ENCODE peak calls at places on chromosomes 5 and 9, in four cellular contexts. A, S, F and L are unnamed samples.
A peak's percentile ranks its signal among the peaks of the same experiment; 100 is the strongest.

GRCh38 chr9:35675732-35676392 is 2.1 kb downstream of the CA9 start:
- DNase-seq in A (no peak), S (no peak), F (no peak), L (no peak)

GRCh38 chr5:168111433-168111832 is 180.0 kb upstream of the WWC1 start:
- DNase-seq in F (no peak), A (no peak), S (no peak), L (no peak)

GRCh38 chr9:92734931-92735906 is 29.4 kb downstream of the BICD2 start:
- DNase-seq in A (no peak), F (no peak), S (no peak), L (no peak)

GRCh38 chr9:115015018-115015635 is 84.7 kb upstream of the TNFSF8 start:
- DNase-seq in F (peak; percentile 64), A (peak; percentile 23), S (peak; percentile 7), L (peak; percentile 64)

GRCh38 chr5:132500244-132500930 is 9.8 kb upstream of the IRF1 start:
- DNase-seq in F (no peak), S (no peak), A (no peak), L (no peak)

GRCh38 chr5:6291961-6292360 is 86.4 kb downstream of the MED10 start:
- DNase-seq in S (peak; percentile 38), A (no peak), F (no peak), L (peak; percentile 18)

GRCh38 chr5:179129607-179130071 is 69.5 kb downstream of the ZNF354C start:
- DNase-seq in S (no peak), F (no peak), A (no peak), L (no peak)

GRCh38 chr9:117400131-117400530 is 14.7 kb downstream of the ASTN2 start:
- DNase-seq in F (no peak), A (no peak), S (no peak), L (no peak)

GRCh38 chr5:159458217-159458711 is 128.0 kb upstream of the IL12B start:
- DNase-seq in F (no peak), S (no peak), A (no peak), L (no peak)

GRCh38 chr9:127950513-127951210 is 13.0 kb upstream of the DPM2 start:
- DNase-seq in S (peak; percentile 98), A (no peak), F (no peak), L (no peak)

GRCh38 chr9:127953768-127954505 is 16.3 kb upstream of the DPM2 start:
- DNase-seq in F (no peak), A (no peak), S (no peak), L (no peak)

GRCh38 chr9:127958728-127959127 is 21.1 kb upstream of the DPM2 start:
- DNase-seq in F (no peak), S (no peak), A (no peak), L (no peak)

GRCh38 chr9:127955294-127956015 is 17.8 kb upstream of the DPM2 start:
- DNase-seq in A (peak; percentile 85), S (peak; percentile 93), F (peak; percentile 43), L (peak; percentile 89)

GRCh38 chr9:127954831-127955293 is 17.2 kb upstream of the DPM2 start:
- DNase-seq in S (no peak), A (no peak), F (no peak), L (no peak)
- TF ChIP-seq MAZ in S (no peak), A (no peak), F (no peak), L (no peak)

GRCh38 chr9:94153905-94154304 is 69.6 kb downstream of the PTPDC1 start:
- DNase-seq in S (no peak), F (no peak), A (no peak), L (no peak)
- TF ChIP-seq CEBPB in S (no peak), F (no peak), A (no peak), L (no peak)

GRCh38 chr9:137275937-137276756 is 1.4 kb upstream of the TOR4A start:
- DNase-seq in S (no peak), F (no peak), A (no peak), L (no peak)

GRCh38 chr9:137278061-137278912 is 761 bp downstream of the TOR4A start:
- DNase-seq in A (peak; percentile 66), S (no peak), F (no peak), L (no peak)

GRCh38 chr9:137276757-137277328 is 683 bp upstream of the TOR4A start:
- DNase-seq in S (peak; percentile 76), F (peak; percentile 38), A (peak; percentile 89), L (no peak)

GRCh38 chr9:137278913-137279711 is 1.6 kb downstream of the TOR4A start:
- DNase-seq in A (no peak), S (no peak), F (no peak), L (no peak)

DNA sequence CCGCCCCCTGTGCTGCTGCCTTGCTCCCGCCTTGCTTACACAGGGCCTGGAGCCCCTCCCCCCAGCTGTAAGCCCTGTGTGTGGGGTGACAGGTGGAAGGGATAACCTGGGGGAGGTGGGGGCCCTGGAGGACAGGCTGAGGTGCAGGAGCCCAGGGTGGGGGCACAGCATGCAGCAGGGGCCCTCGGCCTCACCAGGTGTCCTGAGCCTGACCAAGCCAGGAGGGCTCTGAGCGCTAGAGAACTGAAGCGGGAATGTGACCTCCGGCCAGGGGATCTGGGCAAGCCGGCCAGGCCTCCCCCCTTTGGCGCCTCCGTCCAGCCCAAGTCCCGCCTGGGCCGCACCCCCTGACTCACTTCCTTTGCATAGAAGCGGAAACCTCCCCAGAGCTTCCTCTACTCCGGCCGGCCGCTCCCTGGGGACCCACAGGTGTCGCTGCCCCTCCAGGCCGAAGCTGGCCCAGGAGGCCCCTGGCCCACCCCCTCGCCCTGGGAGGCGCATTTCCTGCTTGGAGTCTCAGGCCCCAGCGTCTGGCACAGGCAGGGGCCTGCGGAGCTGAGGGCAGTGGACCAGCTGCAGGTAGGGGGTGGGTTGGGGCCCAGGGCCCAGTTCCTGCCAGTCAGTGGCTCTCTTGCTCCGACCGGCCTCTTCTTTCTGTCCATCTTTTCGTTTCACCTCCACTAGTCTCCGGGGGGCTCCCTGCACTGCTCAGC is at the start of gene TOR4A:
- DNase-seq in S (peak; percentile 94), F (peak; percentile 86), A (peak; percentile 94), L (peak; percentile 92)
- TF ChIP-seq MAZ in S (peak; percentile 61), F (no peak), A (peak; percentile 96), L (no peak)

GRCh38 chr9:18692240-18692639 is 218.3 kb downstream of the ADAMTSL1 start:
- DNase-seq in F (no peak), A (no peak), S (no peak), L (no peak)
- TF ChIP-seq CEBPB in F (no peak), A (no peak), S (no peak), L (no peak)

GRCh38 chr9:81519816-81520215 is 169.5 kb downstream of the TLE1 start:
- DNase-seq in F (peak; percentile 13), S (no peak), A (no peak), L (no peak)

GRCh38 chr9:81517954-81518353 is 171.4 kb downstream of the TLE1 start:
- DNase-seq in S (no peak), A (no peak), F (no peak), L (no peak)

GRCh38 chr9:81521892-81522291 is 167.5 kb downstream of the TLE1 start:
- DNase-seq in A (no peak), S (peak; percentile 57), F (no peak), L (no peak)

GRCh38 chr9:81526587-81526986 is 162.8 kb downstream of the TLE1 start:
- DNase-seq in A (no peak), F (peak; percentile 93), S (no peak), L (no peak)

DNA sequence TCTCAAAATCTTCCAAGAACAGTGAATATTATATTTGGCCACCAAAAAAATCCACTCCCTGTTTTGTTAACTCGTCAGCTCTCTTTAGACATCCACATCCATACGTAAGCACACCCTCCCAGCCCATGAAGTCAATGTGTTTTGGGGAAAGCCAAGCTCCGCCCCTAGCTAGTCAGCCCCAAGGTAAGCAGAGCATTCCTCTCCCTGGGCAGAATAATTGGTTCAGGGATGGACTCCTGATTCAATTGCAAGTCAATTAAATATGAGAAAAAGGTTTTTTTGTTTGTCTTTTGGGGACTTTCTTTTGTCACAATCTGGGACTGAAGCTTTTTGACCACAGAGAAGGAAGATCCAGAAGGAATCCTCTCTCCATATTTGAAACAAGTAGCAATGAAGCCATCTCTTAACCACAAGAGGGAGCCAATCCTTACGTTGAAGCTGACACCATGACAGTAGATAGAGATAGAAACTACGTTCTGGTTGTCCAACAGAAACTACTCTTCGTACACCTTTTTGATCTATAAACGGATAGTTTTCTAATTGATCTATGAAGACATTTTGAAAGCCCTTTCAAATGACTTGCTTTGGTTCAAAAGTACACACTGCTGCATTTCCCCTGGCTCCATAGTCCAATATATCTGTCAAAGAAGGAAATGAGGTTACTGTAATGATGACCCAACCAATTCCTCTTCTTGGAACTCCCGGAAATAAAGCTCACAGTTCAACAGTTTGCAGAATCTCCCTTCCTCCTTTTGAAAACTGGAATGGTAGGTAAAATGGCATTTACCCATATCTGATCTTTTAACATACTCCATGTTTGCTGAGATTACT is 166.4 kb downstream of the TLE1 start:
- DNase-seq in F (peak; percentile 66), A (no peak), S (peak; percentile 77), L (peak; percentile 68)
- TF ChIP-seq MAZ in F (no peak), A (no peak), S (no peak), L (no peak)

GRCh38 chr5:144820285-144820684 is 649.6 kb downstream of the KCTD16 start:
- DNase-seq in F (no peak), A (no peak), S (no peak), L (no peak)

DNA sequence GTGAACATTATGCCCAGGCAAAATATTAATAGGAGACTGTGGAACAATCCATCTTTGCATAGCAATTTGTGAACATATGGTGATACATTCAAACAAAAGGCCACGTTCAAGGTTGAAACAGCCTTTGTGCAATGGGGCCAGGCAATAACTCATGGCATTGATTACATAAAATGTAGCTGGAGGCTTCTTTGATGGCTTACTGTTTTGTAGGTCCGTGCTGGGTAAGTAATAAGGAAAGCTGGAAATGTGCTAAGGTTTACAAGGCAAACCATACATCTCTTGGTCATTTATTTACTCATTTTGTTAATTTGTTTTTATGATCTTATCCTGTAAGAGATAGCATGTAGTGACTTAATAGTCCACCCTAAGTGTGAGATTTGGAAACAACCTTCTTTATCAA is 651.9 kb downstream of the KCTD16 start:
- DNase-seq in F (no peak), S (no peak), A (no peak), L (no peak)
- TF ChIP-seq CEBPB in F (no peak), S (no peak), A (no peak), L (no peak)